ENCODE peak calls at places on chromosomes 2 and 18, in seven cellular contexts. E is mesendoderm, H is H1, P is IMR-90, D is H9, X is mesenchymal stem cell, V is trophoblast cell. Z is an unnamed sample.

GRCh38 chr2:101815154-101815553 is 117.6 kb downstream of the MAP4K4 start:
- DNase-seq in P (no peak), H (no peak), V (no peak), D (no peak), X (no peak), E (no peak), Z (no peak)

GRCh38 chr2:235171511-235172130 is 219.8 kb downstream of the SH3BP4 start:
- DNase-seq in H (no peak), E (peak), X (peak), D (no peak), V (peak), P (peak), Z (no peak)

GRCh38 chr2:3597567-3597966 is 2.7 kb downstream of the COLEC11 start:
- DNase-seq in E (no peak), D (no peak), H (no peak), V (no peak), P (no peak), X (no peak), Z (no peak)

GRCh38 chr18:2827076-2827475 is 19.7 kb upstream of the EMILIN2 start:
- DNase-seq in V (no peak), X (no peak), P (no peak), H (no peak), E (no peak), D (no peak), Z (no peak)

GRCh38 chr18:59631583-59632181 is 65.5 kb downstream of the CCBE1 start:
- DNase-seq in X (peak), D (peak), V (peak), H (no peak), P (peak), E (peak), Z (peak)

GRCh38 chr18:13540783-13541182 is 185.6 kb downstream of the FAM210A start:
- DNase-seq in V (no peak), D (no peak), H (no peak), P (no peak), E (no peak), X (no peak), Z (no peak)

GRCh38 chr2:10043906-10044601 is 704 bp downstream of the KLF11 start:
- DNase-seq in X (peak), P (peak), V (peak), D (peak), H (no peak), E (peak), Z (peak)

GRCh38 chr2:16666453-16666801 is 793 bp upstream of the CYRIA start:
- DNase-seq in E (peak), P (peak), V (peak), H (peak), X (peak), D (peak), Z (no peak)

GRCh38 chr2:229133155-229133772 is 137.8 kb downstream of the PID1 start:
- DNase-seq in D (no peak), X (peak), E (peak), H (no peak), P (peak), V (peak), Z (peak)

GRCh38 chr2:172340394-172340793 is 87.0 kb upstream of the ITGA6 start:
- DNase-seq in X (peak), E (no peak), V (no peak), D (no peak), H (no peak), P (no peak), Z (no peak)
- H2BK5ac ChIP-seq in X (no peak), E (no peak), V (no peak), D (no peak), H (no peak), P (peak), Z (no peak)

GRCh38 chr2:145416640-145417039 is 896.7 kb upstream of the ZEB2 start:
- DNase-seq in X (no peak), D (no peak), H (no peak), V (no peak), E (no peak), P (peak), Z (no peak)
- H2BK5ac ChIP-seq in X (no peak), D (no peak), H (no peak), V (no peak), E (no peak), P (no peak), Z (no peak)

GRCh38 chr2:136282238-136282775 is 164.4 kb upstream of the CXCR4 start:
- DNase-seq in X (no peak), E (no peak), H (no peak), P (no peak), D (no peak), V (no peak), Z (no peak)
- H2BK5ac ChIP-seq in X (no peak), E (no peak), H (no peak), P (no peak), D (no peak), V (no peak), Z (no peak)

GRCh38 chr2:170973492-170974303 is 44.6 kb downstream of the GORASP2 start:
- DNase-seq in H (peak), E (peak), V (peak), X (peak), D (peak), P (peak), Z (peak)

GRCh38 chr2:170973225-170973491 is 44.1 kb downstream of the GORASP2 start:
- DNase-seq in X (no peak), V (no peak), H (no peak), P (no peak), E (no peak), D (no peak), Z (no peak)

GRCh38 chr2:170975943-170976270 is 46.9 kb downstream of the GORASP2 start:
- DNase-seq in X (no peak), H (no peak), E (no peak), P (no peak), D (no peak), V (no peak), Z (no peak)

GRCh38 chr2:170975127-170975942 is 46.3 kb downstream of the GORASP2 start:
- DNase-seq in H (no peak), P (no peak), D (no peak), X (no peak), E (no peak), V (no peak), Z (no peak)

GRCh38 chr2:170974304-170974993 is 45.4 kb downstream of the GORASP2 start:
- DNase-seq in E (peak), X (peak), H (no peak), D (no peak), P (no peak), V (peak), Z (no peak)
- H2BK5ac ChIP-seq in E (no peak), X (no peak), H (no peak), D (no peak), P (no peak), V (no peak), Z (no peak)

GRCh38 chr2:191474459-191474858 is 203.5 kb upstream of the NABP1 start:
- DNase-seq in P (no peak), D (no peak), V (no peak), H (no peak), E (no peak), X (no peak), Z (no peak)
- H2BK5ac ChIP-seq in P (no peak), D (no peak), V (no peak), H (no peak), E (no peak), X (no peak), Z (no peak)

Z was measured in neuronal stem cell.